ENCODE peak calls at places on chromosomes 4 and X, in seven cellular contexts. T, I, V, L, A, M and X are unnamed samples.
A peak's percentile ranks its signal among the peaks of the same experiment; 100 is the strongest.

GRCh38 chr4:98260047-98260578 is 1.1 kb upstream of the RAP1GDS1 start:
- DNase-seq in I (peak; percentile 19), V (no peak), A (peak; percentile 42), M (no peak), L (peak; percentile 24), T (no peak), X (no peak)

GRCh38 chr4:142353149-142353738 is 492.9 kb downstream of the INPP4B start:
- DNase-seq in V (no peak), L (peak; percentile 44), T (peak; percentile 43), A (peak; percentile 86), M (peak; percentile 88), I (peak; percentile 88), X (peak; percentile 72)

GRCh38 chr4:76641351-76641750 is 206.3 kb downstream of the SHROOM3 start:
- DNase-seq in M (no peak), V (no peak), I (no peak), A (no peak), L (no peak), T (no peak), X (no peak)

GRCh38 chrX:2837961-2838360 is 9.2 kb downstream of the GYG2 start:
- DNase-seq in T (no peak), L (no peak), M (no peak), I (no peak), A (no peak), V (no peak), X (no peak)

GRCh38 chrX:118632862-118633261 is 94.5 kb upstream of the IL13RA1 start:
- DNase-seq in V (no peak), I (no peak), L (no peak), M (no peak), T (no peak), A (no peak), X (no peak)

GRCh38 chr4:71261633-71262121 is 77.1 kb upstream of the SLC4A4 start:
- DNase-seq in A (no peak), I (peak; percentile 41), L (no peak), V (no peak), T (no peak), M (no peak), X (no peak)

GRCh38 chr4:86038037-86038436 is 321.8 kb downstream of the MAPK10 start:
- DNase-seq in I (no peak), A (no peak), T (no peak), L (no peak), V (no peak), M (no peak), X (no peak)

GRCh38 chr4:118076958-118077766 is 42.9 kb downstream of the NDST3 start:
- DNase-seq in I (peak; percentile 46), T (peak; percentile 27), A (peak; percentile 71), M (peak; percentile 9), L (peak; percentile 41), V (no peak), X (no peak)

GRCh38 chrX:102599950-102600579 is 750 bp downstream of the ARMCX5 start:
- DNase-seq in L (no peak), T (no peak), M (peak; percentile 30), A (peak; percentile 56), I (peak; percentile 19), V (no peak), X (no peak)

GRCh38 chr4:185847352-185848078 is 35.5 kb upstream of the SORBS2 start:
- DNase-seq in L (no peak), V (no peak), I (peak; percentile 13), A (peak; percentile 77), M (peak; percentile 89), T (peak; percentile 77), X (no peak)

GRCh38 chr4:48139688-48140087 is 5.6 kb upstream of the TXK start:
- DNase-seq in M (no peak), L (no peak), A (no peak), T (no peak), V (no peak), I (peak; percentile 39), X (no peak)

GRCh38 chr4:17168571-17168970 is 270.1 kb upstream of the LDB2 start:
- DNase-seq in I (no peak), M (peak; percentile 85), V (no peak), A (peak; percentile 95), T (peak; percentile 51), L (no peak), X (peak; percentile 89)

GRCh38 chrX:35826503-35826902 is 28.4 kb downstream of the MAGEB16 start:
- DNase-seq in I (peak; percentile 60), M (no peak), L (no peak), A (no peak), V (no peak), T (no peak), X (no peak)

GRCh38 chrX:130704053-130705038 is 198.7 kb downstream of the ENOX2 start:
- DNase-seq in L (no peak), I (peak; percentile 66), T (no peak), M (peak; percentile 52), A (peak; percentile 47), V (no peak), X (no peak)

GRCh38 chrX:75603833-75604232 is 81.0 kb upstream of the ZDHHC15 start:
- DNase-seq in M (peak; percentile 33), L (peak; percentile 43), I (peak; percentile 43), V (no peak), A (peak; percentile 47), T (no peak), X (peak; percentile 11)

GRCh38 chrX:19640693-19641374 is 125.5 kb upstream of the MAP3K15 start:
- DNase-seq in V (no peak), I (no peak), T (no peak), M (no peak), L (no peak), A (peak; percentile 20), X (no peak)

GRCh38 chrX:138001219-138001618 is 435.3 kb downstream of the ZIC3 start:
- DNase-seq in M (no peak), L (no peak), I (no peak), A (no peak), V (no peak), T (no peak), X (no peak)

GRCh38 chrX:67523932-67524331 is 19.9 kb upstream of the AR start:
- DNase-seq in V (no peak), A (no peak), L (no peak), I (no peak), T (no peak), M (peak; percentile 1), X (no peak)

GRCh38 chr4:123495530-123495929 is 98.9 kb downstream of the SPRY1 start:
- DNase-seq in L (no peak), A (peak; percentile 71), M (peak; percentile 72), V (no peak), T (no peak), I (peak; percentile 15), X (no peak)

GRCh38 chr4:42673084-42673429 is 16.2 kb upstream of the ATP8A1 start:
- DNase-seq in V (no peak), L (peak; percentile 42), A (peak; percentile 1), T (no peak), I (no peak), M (peak; percentile 8), X (no peak)

GRCh38 chr4:144644368-144645101 is 1.4 kb upstream of the HHIP start:
- DNase-seq in T (no peak), M (peak; percentile 52), A (peak; percentile 40), I (no peak), V (no peak), L (no peak), X (no peak)
- H3K4me3 ChIP-seq in T (no peak overlapping the region), M (peak overlapping the region; percentile 73), A (peak overlapping the region; percentile 70), I (no peak overlapping the region), V (no peak overlapping the region), L (no peak overlapping the region), X (peak overlapping the region; percentile 60)

GRCh38 chr4:141307241-141307689 is 86.6 kb downstream of the ZNF330 start:
- DNase-seq in A (peak; percentile 77), M (peak; percentile 74), L (peak; percentile 48), I (peak; percentile 77), T (peak; percentile 58), V (peak; percentile 46), X (peak; percentile 84)
- TF ChIP-seq CTCF in A (peak; percentile 95), M (peak; percentile 89), L (peak; percentile 76), I (peak; percentile 75), T (peak; percentile 56), V (peak; percentile 75), X (peak; percentile 73)

GRCh38 chr4:83110970-83111369 is 3.6 kb downstream of the PLAC8 start:
- DNase-seq in T (no peak), I (no peak), M (no peak), L (no peak), A (no peak), V (no peak), X (no peak)
- H3K4me3 ChIP-seq in T (no peak overlapping the region), I (no peak overlapping the region), M (no peak overlapping the region), L (no peak overlapping the region), A (no peak overlapping the region), V (peak overlapping the region; percentile 67), X (no peak overlapping the region)

GRCh38 chrX:152936306-152936705 is 38.4 kb downstream of the ZNF185 start:
- DNase-seq in M (no peak), V (no peak), A (no peak), L (no peak), I (no peak), T (no peak), X (no peak)
- TF ChIP-seq CTCF in M (no peak), V (no peak), A (no peak), L (no peak), I (no peak), T (no peak), X (no peak)

DNA sequence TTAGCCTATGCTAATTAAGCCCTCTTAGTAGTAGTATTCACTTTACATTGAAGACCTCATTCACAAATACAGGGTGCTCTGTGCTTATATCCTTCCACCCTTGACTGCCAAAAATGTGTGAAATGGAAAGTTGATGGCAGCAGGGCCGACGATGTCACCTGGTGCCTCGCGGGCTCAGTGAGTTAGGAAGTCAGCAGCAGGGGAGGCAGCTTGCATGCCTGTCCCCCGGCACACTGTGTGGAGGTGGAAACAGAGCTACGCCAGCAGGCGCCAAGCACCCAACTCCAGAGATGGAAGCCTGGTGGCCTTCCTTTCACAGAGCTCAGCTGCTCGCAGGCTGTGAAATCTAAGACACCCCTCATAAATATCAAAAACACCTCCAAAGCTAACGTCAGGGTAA is 8.4 kb downstream of the MSL3 start:
- DNase-seq in A (no peak), I (no peak), V (no peak), L (no peak), T (no peak), M (no peak), X (no peak)
- H3K4me3 ChIP-seq in A (no peak overlapping the region), I (no peak overlapping the region), V (no peak overlapping the region), L (no peak overlapping the region), T (no peak overlapping the region), M (no peak overlapping the region), X (no peak overlapping the region)

GRCh38 chr4:163810757-163811156 is 316.3 kb downstream of the TMA16 start:
- DNase-seq in I (peak; percentile 67), L (no peak), T (no peak), A (no peak), M (no peak), V (no peak), X (no peak)
- TF ChIP-seq CTCF in I (no peak), L (no peak), T (no peak), A (no peak), M (no peak), V (no peak), X (no peak)

DNA sequence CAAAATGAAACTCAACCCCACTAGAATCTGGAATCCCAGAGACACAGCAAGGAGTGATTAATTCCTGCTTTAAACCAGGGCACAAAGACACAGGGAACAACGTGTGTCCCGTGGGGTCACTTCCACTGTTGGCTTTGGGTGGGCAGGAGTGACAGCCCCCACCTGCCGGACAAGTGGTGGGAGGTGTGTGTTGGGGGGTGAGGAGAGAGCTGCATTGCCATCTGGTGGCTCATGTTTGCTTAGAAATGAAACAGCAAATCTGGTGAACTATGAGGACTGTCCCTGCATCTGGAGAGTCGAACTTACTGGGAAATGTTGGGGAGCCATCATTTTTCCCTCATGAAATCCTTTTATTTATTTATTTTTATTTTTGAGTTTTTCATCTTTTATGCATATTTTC is 75.9 kb upstream of the AFAP1 start:
- DNase-seq in V (no peak), I (peak; percentile 15), A (peak; percentile 35), M (peak; percentile 44), T (no peak), L (peak; percentile 3), X (no peak)
- H3K4me3 ChIP-seq in V (peak overlapping the region; percentile 27), I (no peak overlapping the region), A (no peak overlapping the region), M (no peak overlapping the region), T (no peak overlapping the region), L (no peak overlapping the region), X (no peak overlapping the region)